ENCODE peak calls at places on chromosomes 1 and 21, in four cellular contexts. M, Y, W and A are unnamed samples.

GRCh38 chr1:32981003-32981909 is 16.6 kb upstream of the RNF19B start:
- DNase-seq in M (peak; percentile 94), Y (no peak), W (no peak), A (peak; percentile 71)

GRCh38 chr1:58896211-58897183 is 112.7 kb upstream of the JUN start:
- DNase-seq in M (no peak), Y (peak; percentile 17), W (peak; percentile 89), A (no peak)

GRCh38 chr1:27353166-27353565 is 11.3 kb downstream of the SYTL1 start:
- DNase-seq in M (no peak), Y (no peak), W (peak; percentile 71), A (no peak)

GRCh38 chr1:223520200-223520599 is 127.0 kb downstream of the CCDC185 start:
- DNase-seq in M (no peak), Y (no peak), W (no peak), A (no peak)

GRCh38 chr1:30383131-30383793 is 340.1 kb downstream of the MATN1 start:
- DNase-seq in M (no peak), Y (peak; percentile 55), W (no peak), A (no peak)

GRCh38 chr21:31343680-31344480 is at the start of gene TIAM1:
- DNase-seq in M (peak; percentile 66), Y (no peak), W (peak; percentile 80), A (no peak)

GRCh38 chr21:38448619-38449186 is 49.6 kb downstream of the ERG start:
- DNase-seq in M (no peak), Y (no peak), W (no peak), A (no peak)

GRCh38 chr1:156356875-156357534 is 12.0 kb upstream of the RHBG start:
- DNase-seq in M (no peak), Y (peak; percentile 69), W (peak; percentile 91), A (peak; percentile 61)

GRCh38 chr21:39400173-39400572 is 45.4 kb downstream of the LCA5L start:
- DNase-seq in M (no peak), Y (no peak), W (no peak), A (no peak)

GRCh38 chr1:154820646-154821045 is 49.4 kb downstream of the KCNN3 start:
- DNase-seq in M (no peak), Y (no peak), W (no peak), A (no peak)

GRCh38 chr1:229117664-229118300 is 153.1 kb upstream of the RAB4A start:
- DNase-seq in M (peak; percentile 49), Y (peak; percentile 30), W (peak; percentile 88), A (no peak)

GRCh38 chr1:202131956-202132821 is 9.5 kb downstream of the GPR37L1 start:
- DNase-seq in M (no peak), Y (no peak), W (no peak), A (no peak)

GRCh38 chr1:159492575-159493323 is 43.1 kb downstream of the OR10J5 start:
- DNase-seq in M (no peak), Y (no peak), W (no peak), A (no peak)

GRCh38 chr1:157105988-157106812 is 6.6 kb upstream of the ETV3L start:
- DNase-seq in M (peak; percentile 97), Y (no peak), W (no peak), A (peak; percentile 60)

GRCh38 chr1:50661626-50662025 is 238.4 kb upstream of the DMRTA2 start:
- DNase-seq in M (peak; percentile 73), Y (no peak), W (no peak), A (no peak)

GRCh38 chr1:49817681-49818080 is 206.1 kb downstream of the AGBL4 start:
- DNase-seq in M (no peak), Y (no peak), W (no peak), A (no peak)

GRCh38 chr1:2591581-2592261 is 5.1 kb downstream of the PRXL2B start:
- DNase-seq in M (no peak), Y (no peak), W (peak; percentile 55), A (no peak)

GRCh38 chr21:39030127-39030884 is 152.9 kb downstream of the PSMG1 start:
- DNase-seq in M (no peak), Y (no peak), W (no peak), A (no peak)

GRCh38 chr1:227808566-227808965 is 6.9 kb upstream of the PRSS38 start:
- DNase-seq in M (peak; percentile 20), Y (no peak), W (no peak), A (no peak)

GRCh38 chr1:8070381-8070811 is 44.3 kb upstream of the ERRFI1 start:
- DNase-seq in M (no peak), Y (no peak), W (no peak), A (no peak)

GRCh38 chr1:6690186-6690585 is 11.4 kb downstream of the DNAJC11 start:
- DNase-seq in M (no peak), Y (no peak), W (no peak), A (no peak)

GRCh38 chr21:42892582-42892930 is 553 bp upstream of the NDUFV3 start:
- DNase-seq in M (no peak), Y (no peak), W (no peak), A (no peak)

GRCh38 chr21:31143021-31143420 is 104.7 kb upstream of the KRTAP19-8 start:
- DNase-seq in M (peak; percentile 2), Y (no peak), W (no peak), A (no peak)

GRCh38 chr1:94093351-94093750 is 27.6 kb downstream of the ABCA4 start:
- DNase-seq in M (no peak), Y (no peak), W (no peak), A (no peak)

GRCh38 chr1:88683516-88683847 is 591 bp upstream of the PKN2 start:
- DNase-seq in M (peak; percentile 31), Y (peak; percentile 16), W (peak; percentile 78), A (no peak)

GRCh38 chr1:65417729-65418128 is 2.7 kb upstream of the LEPR start:
- DNase-seq in M (no peak), Y (no peak), W (no peak), A (no peak)

GRCh38 chr1:9291914-9292360 is 757 bp upstream of the SPSB1 start:
- DNase-seq in M (peak; percentile 75), Y (peak; percentile 61), W (no peak), A (no peak)

GRCh38 chr1:96360036-96360795 is 361.4 kb upstream of the PTBP2 start:
- DNase-seq in M (peak; percentile 64), Y (no peak), W (no peak), A (no peak)

GRCh38 chr1:30572192-30572591 is 151.2 kb downstream of the MATN1 start:
- DNase-seq in M (no peak), Y (no peak), W (no peak), A (no peak)

GRCh38 chr21:45264919-45265515 is 22.7 kb downstream of the POFUT2 start:
- DNase-seq in M (no peak), Y (no peak), W (peak; percentile 64), A (no peak)

GRCh38 chr1:150257624-150258274 is at the start of gene CA14:
- DNase-seq in M (no peak), Y (no peak), W (no peak), A (no peak)

GRCh38 chr1:165828103-165828558 is 717 bp downstream of the UCK2 start:
- DNase-seq in M (peak; percentile 30), Y (peak; percentile 62), W (peak; percentile 88), A (peak; percentile 84)

GRCh38 chr1:202234331-202235002 is 40.9 kb downstream of the LGR6 start:
- DNase-seq in M (peak; percentile 37), Y (no peak), W (no peak), A (no peak)

GRCh38 chr1:46575300-46575699 is 23.9 kb upstream of the KNCN start:
- DNase-seq in M (no peak), Y (no peak), W (no peak), A (no peak)

GRCh38 chr1:202505356-202505755 is 156.9 kb downstream of the PPP1R12B start:
- DNase-seq in M (peak; percentile 85), Y (no peak), W (no peak), A (no peak)

GRCh38 chr1:172967936-172968335 is 82.8 kb downstream of the TNFSF18 start:
- DNase-seq in M (no peak), Y (no peak), W (no peak), A (no peak)

GRCh38 chr1:229108598-229109201 is 162.2 kb upstream of the RAB4A start:
- DNase-seq in M (no peak), Y (no peak), W (no peak), A (no peak)

GRCh38 chr21:41858466-41859296 is 20.5 kb downstream of the PRDM15 start:
- DNase-seq in M (no peak), Y (no peak), W (no peak), A (no peak)
- H3K4me3 ChIP-seq in M (no peak overlapping the region), Y (no peak overlapping the region), W (no peak overlapping the region), A (no peak overlapping the region)

GRCh38 chr1:54327386-54328116 is 78.6 kb downstream of the SSBP3 start:
- DNase-seq in M (peak; percentile 63), Y (peak; percentile 52), W (no peak), A (no peak)

GRCh38 chr1:54326577-54327385 is 79.4 kb downstream of the SSBP3 start:
- DNase-seq in M (peak; percentile 61), Y (no peak), W (no peak), A (no peak)

GRCh38 chr1:54324750-54325704 is 81.2 kb downstream of the SSBP3 start:
- DNase-seq in M (peak; percentile 24), Y (no peak), W (no peak), A (no peak)

GRCh38 chr1:54324031-54324654 is 82.1 kb downstream of the SSBP3 start:
- DNase-seq in M (peak; percentile 19), Y (peak; percentile 60), W (no peak), A (no peak)

GRCh38 chr1:54325705-54326461 is 80.3 kb downstream of the SSBP3 start:
- DNase-seq in M (no peak), Y (peak; percentile 51), W (no peak), A (no peak)
- H3K4me3 ChIP-seq in M (no peak overlapping the region), Y (no peak overlapping the region), W (no peak overlapping the region), A (no peak overlapping the region)

GRCh38 chr1:20697560-20697959 is 20.2 kb downstream of the KIF17 start:
- DNase-seq in M (no peak), Y (no peak), W (no peak), A (no peak)
- H3K4me3 ChIP-seq in M (no peak overlapping the region), Y (no peak overlapping the region), W (no peak overlapping the region), A (no peak overlapping the region)

GRCh38 chr1:111097356-111098099 is 42.4 kb downstream of the DRAM2 start:
- DNase-seq in M (no peak), Y (no peak), W (no peak), A (no peak)
- H3K4me3 ChIP-seq in M (no peak overlapping the region), Y (no peak overlapping the region), W (no peak overlapping the region), A (no peak overlapping the region)

GRCh38 chr1:61083799-61084385 is 1.5 kb downstream of the NFIA start:
- DNase-seq in M (no peak), Y (no peak), W (no peak), A (no peak)
- H3K4me3 ChIP-seq in M (peak overlapping the region; percentile 65), Y (peak overlapping the region; percentile 75), W (peak overlapping the region; percentile 65), A (no peak overlapping the region)

DNA sequence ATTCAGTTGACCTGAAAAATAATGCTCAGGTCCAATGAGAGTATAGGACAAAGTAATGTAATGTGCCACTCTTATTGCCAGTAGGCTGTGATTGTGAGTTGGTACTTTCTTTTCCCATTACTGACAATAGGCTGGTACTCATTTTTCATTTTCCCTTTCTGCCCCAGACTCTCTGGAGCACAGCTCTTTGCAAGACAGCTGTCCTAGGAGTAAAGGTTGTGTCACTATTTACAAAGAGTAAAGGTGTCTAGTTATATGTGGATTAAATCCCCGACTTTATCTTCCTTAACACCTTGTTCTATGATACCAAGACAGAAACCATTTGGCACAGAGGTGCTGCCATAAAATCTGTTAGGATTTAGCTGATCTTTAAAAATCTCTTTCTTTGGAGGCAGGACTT is 32.3 kb upstream of the RASAL2 start:
- DNase-seq in M (no peak), Y (no peak), W (no peak), A (no peak)
- H3K4me3 ChIP-seq in M (no peak overlapping the region), Y (no peak overlapping the region), W (no peak overlapping the region), A (no peak overlapping the region)